ENCODE peak calls at places on chromosomes 12 and 14, in ten cellular contexts. One of them, this sample, is unnamed.

GRCh38 chr12:124036117-124037109 is 63.4 kb downstream of the ZNF664 start:
- DNase-seq in lower lobe of right lung: no peak
- DNase-seq in ovary: no peak
- DNase-seq in stomach: peak; percentile 50
- DNase-seq in trophoblast cell: peak; percentile 66
- DNase-seq in effector memory CD4-positive, alpha-beta T cell: no peak
- DNase-seq in GM23248: peak; percentile 68
- DNase-seq in right lobe of liver: no peak
- DNase-seq in neuronal stem cell: peak; percentile 36
- DNase-seq in upper lobe of left lung: no peak
- DNase-seq in this sample: peak; percentile 65

GRCh38 chr12:126936181-126936851 is 1330.7 kb upstream of the TMEM132C start:
- DNase-seq in lower lobe of right lung: no peak
- DNase-seq in ovary: no peak
- DNase-seq in stomach: no peak
- DNase-seq in trophoblast cell: no peak
- DNase-seq in effector memory CD4-positive, alpha-beta T cell: no peak
- DNase-seq in GM23248: peak; percentile 15
- DNase-seq in right lobe of liver: peak; percentile 78
- DNase-seq in neuronal stem cell: no peak
- DNase-seq in upper lobe of left lung: peak; percentile 10
- DNase-seq in this sample: peak; percentile 46

GRCh38 chr14:36241183-36241582 is 64.7 kb upstream of the PTCSC3 start:
- DNase-seq in lower lobe of right lung: no peak
- DNase-seq in ovary: no peak
- DNase-seq in stomach: no peak
- DNase-seq in trophoblast cell: no peak
- DNase-seq in effector memory CD4-positive, alpha-beta T cell: no peak
- DNase-seq in GM23248: no peak
- DNase-seq in right lobe of liver: no peak
- DNase-seq in neuronal stem cell: no peak
- DNase-seq in upper lobe of left lung: no peak
- DNase-seq in this sample: no peak

GRCh38 chr14:69059658-69060648 is 80.9 kb upstream of the ACTN1 start:
- DNase-seq in lower lobe of right lung: no peak
- DNase-seq in ovary: no peak
- DNase-seq in stomach: no peak
- DNase-seq in trophoblast cell: peak; percentile 93
- DNase-seq in effector memory CD4-positive, alpha-beta T cell: no peak
- DNase-seq in GM23248: peak; percentile 99
- DNase-seq in right lobe of liver: no peak
- DNase-seq in neuronal stem cell: no peak
- DNase-seq in upper lobe of left lung: no peak
- DNase-seq in this sample: no peak

GRCh38 chr12:108670066-108670631 is 36.5 kb upstream of the SELPLG start:
- DNase-seq in lower lobe of right lung: no peak
- DNase-seq in ovary: no peak
- DNase-seq in stomach: no peak
- DNase-seq in trophoblast cell: no peak
- DNase-seq in effector memory CD4-positive, alpha-beta T cell: no peak
- DNase-seq in GM23248: no peak
- DNase-seq in right lobe of liver: no peak
- DNase-seq in neuronal stem cell: no peak
- DNase-seq in upper lobe of left lung: no peak
- DNase-seq in this sample: no peak

GRCh38 chr12:56155256-56155845 is 2.8 kb upstream of the MYL6 start:
- DNase-seq in lower lobe of right lung: no peak
- DNase-seq in ovary: no peak
- DNase-seq in stomach: no peak
- DNase-seq in trophoblast cell: no peak
- DNase-seq in effector memory CD4-positive, alpha-beta T cell: no peak
- DNase-seq in GM23248: no peak
- DNase-seq in right lobe of liver: peak; percentile 80
- DNase-seq in neuronal stem cell: no peak
- DNase-seq in upper lobe of left lung: no peak
- DNase-seq in this sample: no peak

GRCh38 chr14:78519863-78520262 is 349.7 kb downstream of the NRXN3 start:
- DNase-seq in lower lobe of right lung: no peak
- DNase-seq in ovary: no peak
- DNase-seq in stomach: no peak
- DNase-seq in trophoblast cell: peak; percentile 52
- DNase-seq in effector memory CD4-positive, alpha-beta T cell: no peak
- DNase-seq in GM23248: peak; percentile 32
- DNase-seq in right lobe of liver: no peak
- DNase-seq in neuronal stem cell: peak; percentile 72
- DNase-seq in upper lobe of left lung: no peak
- DNase-seq in this sample: no peak

GRCh38 chr14:45467023-45467422 is 214.0 kb upstream of the MIS18BP1 start:
- DNase-seq in lower lobe of right lung: no peak
- DNase-seq in ovary: no peak
- DNase-seq in stomach: no peak
- DNase-seq in trophoblast cell: no peak
- DNase-seq in effector memory CD4-positive, alpha-beta T cell: no peak
- DNase-seq in GM23248: no peak
- DNase-seq in right lobe of liver: no peak
- DNase-seq in neuronal stem cell: no peak
- DNase-seq in upper lobe of left lung: no peak
- DNase-seq in this sample: no peak

GRCh38 chr14:103243764-103244737 is 90.0 kb upstream of the EIF5 start:
- DNase-seq in lower lobe of right lung: no peak
- DNase-seq in ovary: no peak
- DNase-seq in stomach: no peak
- DNase-seq in trophoblast cell: peak; percentile 42
- DNase-seq in effector memory CD4-positive, alpha-beta T cell: no peak
- DNase-seq in GM23248: no peak
- DNase-seq in right lobe of liver: no peak
- DNase-seq in neuronal stem cell: no peak
- DNase-seq in upper lobe of left lung: no peak
- DNase-seq in this sample: no peak

GRCh38 chr12:109130755-109131521 is 14.6 kb downstream of the ACACB start:
- DNase-seq in lower lobe of right lung: no peak
- DNase-seq in ovary: no peak
- DNase-seq in stomach: peak; percentile 71
- DNase-seq in trophoblast cell: no peak
- DNase-seq in effector memory CD4-positive, alpha-beta T cell: no peak
- DNase-seq in GM23248: peak; percentile 49
- DNase-seq in right lobe of liver: peak; percentile 91
- DNase-seq in neuronal stem cell: no peak
- DNase-seq in upper lobe of left lung: peak; percentile 29
- DNase-seq in this sample: no peak

GRCh38 chr12:121532503-121533390 is 48.1 kb downstream of the KDM2B start:
- DNase-seq in lower lobe of right lung: no peak
- DNase-seq in ovary: peak; percentile 33
- DNase-seq in stomach: no peak
- DNase-seq in trophoblast cell: no peak
- DNase-seq in effector memory CD4-positive, alpha-beta T cell: no peak
- DNase-seq in GM23248: peak; percentile 10
- DNase-seq in right lobe of liver: no peak
- DNase-seq in neuronal stem cell: no peak
- DNase-seq in upper lobe of left lung: no peak
- DNase-seq in this sample: no peak

GRCh38 chr12:121530600-121531355 is 50.0 kb downstream of the KDM2B start:
- DNase-seq in lower lobe of right lung: peak; percentile 92
- DNase-seq in ovary: peak; percentile 71
- DNase-seq in stomach: peak; percentile 61
- DNase-seq in trophoblast cell: no peak
- DNase-seq in effector memory CD4-positive, alpha-beta T cell: peak; percentile 54
- DNase-seq in GM23248: peak; percentile 81
- DNase-seq in right lobe of liver: no peak
- DNase-seq in neuronal stem cell: no peak
- DNase-seq in upper lobe of left lung: no peak
- DNase-seq in this sample: no peak

GRCh38 chr12:121533391-121534090 is 47.3 kb downstream of the KDM2B start:
- DNase-seq in lower lobe of right lung: peak; percentile 64
- DNase-seq in ovary: peak; percentile 58
- DNase-seq in stomach: no peak
- DNase-seq in trophoblast cell: no peak
- DNase-seq in effector memory CD4-positive, alpha-beta T cell: no peak
- DNase-seq in GM23248: no peak
- DNase-seq in right lobe of liver: no peak
- DNase-seq in neuronal stem cell: no peak
- DNase-seq in upper lobe of left lung: no peak
- DNase-seq in this sample: no peak

GRCh38 chr12:121529184-121529583 is 51.6 kb downstream of the KDM2B start:
- DNase-seq in lower lobe of right lung: no peak
- DNase-seq in ovary: no peak
- DNase-seq in stomach: no peak
- DNase-seq in trophoblast cell: no peak
- DNase-seq in effector memory CD4-positive, alpha-beta T cell: no peak
- DNase-seq in GM23248: no peak
- DNase-seq in right lobe of liver: no peak
- DNase-seq in neuronal stem cell: no peak
- DNase-seq in upper lobe of left lung: no peak
- DNase-seq in this sample: no peak

GRCh38 chr12:121531356-121531750 is 49.5 kb downstream of the KDM2B start:
- DNase-seq in lower lobe of right lung: no peak
- DNase-seq in ovary: no peak
- DNase-seq in stomach: no peak
- DNase-seq in trophoblast cell: no peak
- DNase-seq in effector memory CD4-positive, alpha-beta T cell: no peak
- DNase-seq in GM23248: no peak
- DNase-seq in right lobe of liver: no peak
- DNase-seq in neuronal stem cell: no peak
- DNase-seq in upper lobe of left lung: no peak
- DNase-seq in this sample: no peak
- H3K36me3 ChIP-seq in lower lobe of right lung: peaks cover 14% of the 10 kb centered on the region
- H3K36me3 ChIP-seq in ovary: no peaks in the 10 kb centered on the region
- H3K36me3 ChIP-seq in stomach: peaks cover 37% of the 10 kb centered on the region
- H3K36me3 ChIP-seq in trophoblast cell: peaks cover 10% of the 10 kb centered on the region
- H3K36me3 ChIP-seq in effector memory CD4-positive, alpha-beta T cell: peaks cover 24% of the 10 kb centered on the region
- H3K36me3 ChIP-seq in GM23248: no peaks in the 10 kb centered on the region
- H3K36me3 ChIP-seq in right lobe of liver: no peaks in the 10 kb centered on the region
- H3K36me3 ChIP-seq in neuronal stem cell: peaks cover 41% of the 10 kb centered on the region
- H3K36me3 ChIP-seq in upper lobe of left lung: peaks cover 7% of the 10 kb centered on the region
- H3K36me3 ChIP-seq in this sample: no peaks in the 10 kb centered on the region

DNA sequence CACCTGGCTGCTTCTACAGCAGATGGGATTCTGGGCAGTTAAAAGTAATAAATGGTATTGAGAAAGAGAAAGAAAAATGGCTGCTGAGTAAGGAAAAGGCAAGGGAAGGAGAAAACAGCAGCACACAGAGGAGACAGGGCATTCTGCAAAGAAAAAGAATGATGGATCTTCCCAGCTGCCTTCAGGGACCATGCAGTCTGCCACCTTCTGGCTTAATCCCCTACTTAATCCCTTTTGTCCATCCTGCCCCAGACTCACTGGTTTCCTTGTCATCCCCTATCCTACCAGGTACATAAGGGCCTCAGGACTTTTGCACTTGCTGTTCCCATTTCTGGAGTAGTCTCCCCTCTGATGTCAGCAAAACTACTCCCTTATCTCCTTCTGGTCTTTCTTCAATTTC is 107.6 kb downstream of the GAS2L3 start:
- DNase-seq in lower lobe of right lung: no peak
- DNase-seq in ovary: no peak
- DNase-seq in stomach: no peak
- DNase-seq in trophoblast cell: no peak
- DNase-seq in effector memory CD4-positive, alpha-beta T cell: no peak
- DNase-seq in GM23248: no peak
- DNase-seq in right lobe of liver: no peak
- DNase-seq in neuronal stem cell: no peak
- DNase-seq in upper lobe of left lung: no peak
- DNase-seq in this sample: no peak
- H3K9me3 ChIP-seq in lower lobe of right lung: no peaks in the 10 kb centered on the region
- H3K9me3 ChIP-seq in ovary: peaks cover 6% of the 10 kb centered on the region
- H3K9me3 ChIP-seq in stomach: peaks cover 9% of the 10 kb centered on the region
- H3K9me3 ChIP-seq in trophoblast cell: peaks cover 7% of the 10 kb centered on the region
- H3K9me3 ChIP-seq in effector memory CD4-positive, alpha-beta T cell: no peaks in the 10 kb centered on the region
- H3K9me3 ChIP-seq in GM23248: no peaks in the 10 kb centered on the region
- H3K9me3 ChIP-seq in right lobe of liver: no peaks in the 10 kb centered on the region
- H3K9me3 ChIP-seq in neuronal stem cell: peaks cover 6% of the 10 kb centered on the region
- H3K9me3 ChIP-seq in upper lobe of left lung: peaks cover 6% of the 10 kb centered on the region
- H3K9me3 ChIP-seq in this sample: peaks cover 3% of the 10 kb centered on the region

GRCh38 chr14:88476825-88477224 is 78.0 kb downstream of the PTPN21 start:
- DNase-seq in lower lobe of right lung: no peak
- DNase-seq in ovary: no peak
- DNase-seq in stomach: no peak
- DNase-seq in trophoblast cell: no peak
- DNase-seq in effector memory CD4-positive, alpha-beta T cell: no peak
- DNase-seq in GM23248: no peak
- DNase-seq in right lobe of liver: no peak
- DNase-seq in neuronal stem cell: no peak
- DNase-seq in upper lobe of left lung: no peak
- DNase-seq in this sample: no peak

GRCh38 chr14:88479574-88479987 is 75.2 kb downstream of the PTPN21 start:
- DNase-seq in lower lobe of right lung: no peak
- DNase-seq in ovary: no peak
- DNase-seq in stomach: no peak
- DNase-seq in trophoblast cell: no peak
- DNase-seq in effector memory CD4-positive, alpha-beta T cell: no peak
- DNase-seq in GM23248: no peak
- DNase-seq in right lobe of liver: no peak
- DNase-seq in neuronal stem cell: no peak
- DNase-seq in upper lobe of left lung: peak; percentile 81
- DNase-seq in this sample: no peak

GRCh38 chr14:88481089-88481488 is 73.7 kb downstream of the PTPN21 start:
- DNase-seq in lower lobe of right lung: no peak
- DNase-seq in ovary: no peak
- DNase-seq in stomach: no peak
- DNase-seq in trophoblast cell: no peak
- DNase-seq in effector memory CD4-positive, alpha-beta T cell: no peak
- DNase-seq in GM23248: no peak
- DNase-seq in right lobe of liver: no peak
- DNase-seq in neuronal stem cell: no peak
- DNase-seq in upper lobe of left lung: no peak
- DNase-seq in this sample: no peak

GRCh38 chr14:88477513-88478250 is 77.1 kb downstream of the PTPN21 start:
- DNase-seq in lower lobe of right lung: no peak
- DNase-seq in ovary: no peak
- DNase-seq in stomach: no peak
- DNase-seq in trophoblast cell: peak; percentile 68
- DNase-seq in effector memory CD4-positive, alpha-beta T cell: no peak
- DNase-seq in GM23248: peak; percentile 36
- DNase-seq in right lobe of liver: no peak
- DNase-seq in neuronal stem cell: no peak
- DNase-seq in upper lobe of left lung: no peak
- DNase-seq in this sample: no peak

GRCh38 chr14:88478931-88479330 is 75.9 kb downstream of the PTPN21 start:
- DNase-seq in lower lobe of right lung: no peak
- DNase-seq in ovary: no peak
- DNase-seq in stomach: no peak
- DNase-seq in trophoblast cell: no peak
- DNase-seq in effector memory CD4-positive, alpha-beta T cell: no peak
- DNase-seq in GM23248: no peak
- DNase-seq in right lobe of liver: no peak
- DNase-seq in neuronal stem cell: no peak
- DNase-seq in upper lobe of left lung: peak; percentile 78
- DNase-seq in this sample: no peak
- H3K36me3 ChIP-seq in lower lobe of right lung: peaks cover 60% of the 10 kb centered on the region
- H3K36me3 ChIP-seq in ovary: no peaks in the 10 kb centered on the region
- H3K36me3 ChIP-seq in stomach: peaks cover 90% of the 10 kb centered on the region
- H3K36me3 ChIP-seq in trophoblast cell: peaks cover 46% of the 10 kb centered on the region
- H3K36me3 ChIP-seq in effector memory CD4-positive, alpha-beta T cell: no peaks in the 10 kb centered on the region
- H3K36me3 ChIP-seq in GM23248: peaks cover 9% of the 10 kb centered on the region
- H3K36me3 ChIP-seq in right lobe of liver: no peaks in the 10 kb centered on the region
- H3K36me3 ChIP-seq in neuronal stem cell: peaks cover 44% of the 10 kb centered on the region
- H3K36me3 ChIP-seq in upper lobe of left lung: peaks cover 24% of the 10 kb centered on the region
- H3K36me3 ChIP-seq in this sample: peaks cover 34% of the 10 kb centered on the region

DNA sequence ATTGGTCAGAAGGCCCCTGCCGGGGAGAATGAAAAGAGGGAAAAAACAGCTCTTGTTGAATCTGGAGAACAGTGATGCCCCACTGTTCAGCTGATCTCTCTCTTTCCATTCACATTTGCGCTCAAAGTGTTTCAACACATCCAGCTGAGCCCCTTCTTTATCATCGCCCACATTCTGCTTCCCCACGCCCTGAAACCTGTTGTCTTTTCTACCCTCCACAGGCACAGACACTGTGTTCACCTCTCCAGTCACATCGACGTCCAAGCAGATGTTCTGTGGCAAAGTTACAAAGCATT is 338.7 kb downstream of the EGLN3 start:
- DNase-seq in lower lobe of right lung: no peak
- DNase-seq in ovary: no peak
- DNase-seq in stomach: no peak
- DNase-seq in trophoblast cell: no peak
- DNase-seq in effector memory CD4-positive, alpha-beta T cell: no peak
- DNase-seq in GM23248: no peak
- DNase-seq in right lobe of liver: no peak
- DNase-seq in neuronal stem cell: peak; percentile 12
- DNase-seq in upper lobe of left lung: no peak
- DNase-seq in this sample: no peak
- H3K9me3 ChIP-seq in lower lobe of right lung: no peaks in the 10 kb centered on the region
- H3K9me3 ChIP-seq in ovary: no peaks in the 10 kb centered on the region
- H3K9me3 ChIP-seq in stomach: no peaks in the 10 kb centered on the region
- H3K9me3 ChIP-seq in trophoblast cell: no peaks in the 10 kb centered on the region
- H3K9me3 ChIP-seq in effector memory CD4-positive, alpha-beta T cell: no peaks in the 10 kb centered on the region
- H3K9me3 ChIP-seq in GM23248: no peaks in the 10 kb centered on the region
- H3K9me3 ChIP-seq in right lobe of liver: no peaks in the 10 kb centered on the region
- H3K9me3 ChIP-seq in neuronal stem cell: no peaks in the 10 kb centered on the region
- H3K9me3 ChIP-seq in upper lobe of left lung: no peaks in the 10 kb centered on the region
- H3K9me3 ChIP-seq in this sample: no peaks in the 10 kb centered on the region

This sample was measured in Peyer's patch.